ENCODE peak calls at places on chromosome 18, in five cellular contexts. S is AG09309, B is GM04504, A is G401, M is fibroblast of the conjunctiva. H is an unnamed sample.

GRCh38 chr18:48459016-48459415 is 49.8 kb upstream of the ZBTB7C start:
- DNase-seq in B (no peak), M (no peak), A (no peak), S (no peak), H (no peak)

GRCh38 chr18:13378150-13378549 is 159.6 kb downstream of the LDLRAD4 start:
- DNase-seq in B (no peak), M (no peak), S (no peak), A (peak; percentile 24), H (no peak)

GRCh38 chr18:50651334-50651733 is 91.4 kb downstream of the MAPK4 start:
- DNase-seq in A (no peak), M (no peak), B (no peak), S (no peak), H (no peak)

GRCh38 chr18:2547477-2548087 is 23.7 kb downstream of the METTL4 start:
- DNase-seq in M (peak; percentile 37), B (no peak), S (no peak), A (peak; percentile 54), H (no peak)

GRCh38 chr18:79106084-79106483 is 36.9 kb downstream of the ATP9B start:
- DNase-seq in S (no peak), A (no peak), B (no peak), M (no peak), H (no peak)

GRCh38 chr18:5508821-5509220 is 35.0 kb downstream of the EPB41L3 start:
- DNase-seq in A (no peak), M (peak; percentile 27), S (no peak), B (no peak), H (no peak)

GRCh38 chr18:74806700-74807416 is 209.2 kb downstream of the ZNF407 start:
- DNase-seq in M (no peak), A (no peak), S (peak; percentile 47), B (peak; percentile 28), H (peak; percentile 10)

GRCh38 chr18:74435740-74436139 is 21.4 kb downstream of the DIPK1C start:
- DNase-seq in A (no peak), M (no peak), B (no peak), S (no peak), H (no peak)

GRCh38 chr18:59414254-59414653 is 55.2 kb upstream of the LMAN1 start:
- DNase-seq in A (no peak), M (no peak), B (no peak), S (no peak), H (no peak)

GRCh38 chr18:48956378-48956777 is 5.6 kb upstream of the SMAD7 start:
- DNase-seq in A (no peak), M (peak; percentile 77), B (peak; percentile 76), S (peak; percentile 62), H (no peak)

GRCh38 chr18:8969639-8970378 is 132.7 kb upstream of the NDUFV2 start:
- DNase-seq in M (no peak), A (no peak), B (no peak), S (peak; percentile 72), H (no peak)

GRCh38 chr18:40852406-40852805 is 1102.6 kb upstream of the PIK3C3 start:
- DNase-seq in A (no peak), B (no peak), S (no peak), M (no peak), H (no peak)

GRCh38 chr18:21215480-21215879 is 26.6 kb upstream of the GREB1L start:
- DNase-seq in A (no peak), M (no peak), B (no peak), S (no peak), H (no peak)

GRCh38 chr18:64271264-64271663 is 122.4 kb upstream of the LINC00305 start:
- DNase-seq in S (no peak), A (peak; percentile 16), M (no peak), B (no peak), H (no peak)

GRCh38 chr18:71784777-71785176 is 759.4 kb downstream of the CBLN2 start:
- DNase-seq in M (no peak), S (no peak), A (no peak), B (no peak), H (no peak)

GRCh38 chr18:58803978-58804377 is 60.7 kb upstream of the ZNF532 start:
- DNase-seq in M (no peak), B (no peak), A (no peak), S (no peak), H (no peak)

H was measured in AG09319.